ENCODE peak calls at places on chromosomes 2 and 18, in eight cellular contexts. G is GM23338, U is K562, F is neuronal stem cell, C is H9, D is left lung, I is ovary, E is GM23248. B is an unnamed sample. For H3K27me3, the result is how much of the 10 kb centered on the place peaks cover.

GRCh38 chr2:134420256-134420655 is 166.4 kb downstream of the MGAT5 start:
- DNase-seq in E (no peak), G (peak), F (no peak), C (peak), I (no peak), U (no peak), D (no peak), B (no peak)

GRCh38 chr2:1518891-1519530 is 105.7 kb downstream of the TPO start:
- DNase-seq in I (no peak), C (no peak), U (no peak), F (no peak), D (peak), G (no peak), E (no peak), B (no peak)

GRCh38 chr18:33666915-33667314 is 88.9 kb downstream of the ASXL3 start:
- DNase-seq in I (no peak), C (no peak), D (no peak), G (peak), E (no peak), U (no peak), F (no peak), B (no peak)

GRCh38 chr2:86783615-86784339 is 6.9 kb downstream of the CD8A start:
- DNase-seq in F (no peak), C (no peak), U (no peak), I (no peak), D (no peak), G (no peak), E (no peak), B (no peak)

GRCh38 chr18:50956116-50956515 is 11.7 kb upstream of the ELAC1 start:
- DNase-seq in U (no peak), D (no peak), G (no peak), E (peak), F (no peak), I (no peak), C (no peak), B (no peak)

GRCh38 chr2:196468394-196468793 is 171.1 kb upstream of the CCDC150 start:
- DNase-seq in G (peak), E (no peak), F (no peak), U (no peak), D (no peak), C (no peak), I (no peak), B (no peak)

GRCh38 chr2:131682122-131682944 is 154.6 kb downstream of the CCDC74A start:
- DNase-seq in I (peak), U (peak), D (peak), E (peak), G (peak), F (peak), C (peak), B (peak)

GRCh38 chr2:110732422-110733413 is at the start of gene ACOXL:
- DNase-seq in E (no peak), G (peak), C (peak), U (peak), D (peak), F (no peak), I (no peak), B (peak)

GRCh38 chr18:13500227-13500865 is 226.0 kb downstream of the FAM210A start:
- DNase-seq in E (peak), D (no peak), C (peak), G (peak), I (no peak), F (peak), U (no peak), B (no peak)

GRCh38 chr2:160646684-160647444 is 153.3 kb upstream of the RBMS1 start:
- DNase-seq in G (peak), D (no peak), C (no peak), U (no peak), F (peak), I (no peak), E (no peak), B (no peak)

GRCh38 chr2:229689307-229689839 is 25.0 kb downstream of the DNER start:
- DNase-seq in F (no peak), G (no peak), U (no peak), I (no peak), D (no peak), E (no peak), C (no peak), B (no peak)

GRCh38 chr18:79919089-79919488 is 32.4 kb downstream of the SLC66A2 start:
- DNase-seq in G (no peak), C (peak), E (no peak), F (no peak), I (no peak), U (no peak), D (peak), B (peak)

GRCh38 chr2:20622731-20623130 is 28.2 kb downstream of the HS1BP3 start:
- DNase-seq in D (peak), F (no peak), G (no peak), I (no peak), C (no peak), U (no peak), E (no peak), B (peak)

GRCh38 chr2:55048514-55048924 is 1.7 kb downstream of the RTN4 start:
- DNase-seq in F (no peak), G (peak), E (peak), C (no peak), U (peak), I (peak), D (no peak), B (no peak)

GRCh38 chr2:195837987-195838386 is 181.0 kb downstream of the SLC39A10 start:
- DNase-seq in E (peak), G (no peak), I (no peak), U (no peak), D (no peak), C (no peak), F (no peak), B (no peak)

GRCh38 chr2:42787424-42787787 is 5.0 kb downstream of the HAAO start:
- DNase-seq in G (no peak), D (no peak), U (no peak), C (no peak), E (no peak), F (no peak), I (no peak), B (no peak)

GRCh38 chr2:181574321-181574720 is 82.6 kb downstream of the CERKL start:
- DNase-seq in I (no peak), U (no peak), D (no peak), E (no peak), F (no peak), C (no peak), G (no peak), B (no peak)

GRCh38 chr18:35497006-35497333 is 790 bp downstream of the INO80C start:
- DNase-seq in F (no peak), U (peak), C (no peak), I (no peak), E (peak), G (no peak), D (no peak), B (no peak)

GRCh38 chr18:78805840-78806239 is 173.8 kb upstream of the SALL3 start:
- DNase-seq in F (no peak), D (no peak), I (no peak), E (no peak), C (no peak), G (no peak), U (no peak), B (no peak)

GRCh38 chr2:29802976-29803375 is 118.4 kb downstream of the ALK start:
- DNase-seq in I (no peak), E (peak), C (no peak), D (no peak), G (no peak), U (no peak), F (no peak), B (no peak)

GRCh38 chr2:221994926-221995325 is 303.9 kb downstream of the PAX3 start:
- DNase-seq in E (no peak), I (no peak), D (no peak), C (no peak), F (no peak), G (no peak), U (no peak), B (no peak)

GRCh38 chr2:49255325-49256023 is 101.2 kb upstream of the FSHR start:
- DNase-seq in U (no peak), I (no peak), D (no peak), E (peak), C (no peak), G (no peak), F (no peak), B (no peak)

GRCh38 chr2:177596866-177597265 is 204.3 kb downstream of the AGPS start:
- DNase-seq in G (no peak), I (no peak), D (no peak), E (no peak), F (no peak), C (no peak), U (no peak), B (no peak)

GRCh38 chr2:121137571-121137970 is 147.4 kb downstream of the TFCP2L1 start:
- DNase-seq in I (no peak), D (no peak), F (no peak), U (no peak), G (no peak), E (no peak), C (no peak), B (no peak)

GRCh38 chr18:31685097-31686082 is 1.0 kb upstream of the B4GALT6 start:
- DNase-seq in F (peak), D (peak), I (peak), U (peak), G (peak), C (peak), E (peak), B (peak)

GRCh38 chr2:74495440-74495839 is 4.0 kb downstream of the LBX2 start:
- DNase-seq in F (no peak), C (no peak), E (no peak), G (no peak), D (no peak), U (no peak), I (no peak), B (no peak)
- H3K27me3 ChIP-seq in F (under half), C (under half), E (under half), G (half or more), D (under half), U (under half), I (under half), B (under half)

DNA sequence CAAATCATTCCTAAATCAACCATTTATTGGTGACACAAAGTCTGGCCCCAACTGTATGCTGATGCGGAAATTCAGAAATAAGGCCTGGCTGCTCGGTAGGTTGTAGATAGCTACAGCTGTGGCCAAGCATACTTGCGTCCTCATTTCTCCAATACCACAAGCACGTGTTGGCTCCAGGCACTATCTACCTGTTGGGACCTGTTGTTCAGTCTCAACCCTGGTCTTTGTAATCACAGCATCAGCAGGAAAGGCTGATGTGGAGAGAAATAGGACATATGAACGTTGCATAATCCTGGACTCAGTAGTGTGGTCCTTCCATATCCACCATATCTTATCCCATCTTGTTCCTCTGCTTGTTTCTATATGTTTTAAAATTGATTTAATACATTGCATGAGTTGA is 212.6 kb downstream of the PMAIP1 start:
- DNase-seq in U (no peak), G (no peak), D (no peak), E (no peak), I (no peak), F (no peak), C (no peak), B (no peak)
- H3K27me3 ChIP-seq in U (under half), G (under half), D (under half), E (under half), I (under half), F (under half), C (under half), B (under half)

DNA sequence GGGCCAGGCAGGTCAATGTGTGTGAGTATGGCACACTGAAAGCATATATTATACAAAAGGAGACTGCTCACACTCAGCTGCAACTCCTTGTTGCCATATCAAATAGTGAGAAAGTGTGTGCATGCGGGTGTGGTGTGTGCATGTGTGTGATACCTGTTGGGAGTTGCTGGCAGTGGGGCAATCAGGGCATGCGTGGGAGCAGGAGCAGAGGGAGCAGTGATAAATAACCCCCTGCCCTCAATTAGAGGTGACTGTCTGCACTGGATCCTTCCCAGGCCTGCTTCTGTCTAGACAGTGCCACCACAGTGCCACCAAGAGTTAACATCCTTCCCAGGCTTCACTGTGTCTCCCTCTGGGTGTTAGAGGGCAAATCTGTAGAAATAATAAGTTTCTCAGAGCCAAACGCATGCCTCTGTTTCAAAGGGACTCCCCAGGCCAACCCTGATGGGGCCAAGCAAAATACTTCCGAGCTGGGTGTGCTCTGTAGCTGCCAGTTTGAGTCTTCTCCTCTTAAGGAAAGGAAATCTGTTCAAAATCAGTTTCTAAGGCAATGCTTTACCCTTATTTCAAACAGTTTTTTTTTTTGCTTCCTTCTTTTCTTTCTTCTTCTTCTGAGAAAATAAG is 45.5 kb downstream of the RDH14 start:
- DNase-seq in U (no peak), F (no peak), G (no peak), D (no peak), C (no peak), E (peak), I (no peak), B (no peak)
- H3K27me3 ChIP-seq in U (under half), F (under half), G (under half), D (under half), C (under half), E (under half), I (under half), B (under half)

GRCh38 chr2:60677376-60677775 is 78.7 kb upstream of the PAPOLG start:
- DNase-seq in U (no peak), I (no peak), G (no peak), F (no peak), C (no peak), E (no peak), D (no peak), B (no peak)

GRCh38 chr2:60675309-60675708 is 80.8 kb upstream of the PAPOLG start:
- DNase-seq in D (no peak), C (no peak), I (no peak), G (peak), U (no peak), E (no peak), F (no peak), B (no peak)

GRCh38 chr2:60676950-60677349 is 79.1 kb upstream of the PAPOLG start:
- DNase-seq in D (no peak), U (no peak), F (no peak), I (no peak), C (no peak), G (no peak), E (no peak), B (no peak)

GRCh38 chr2:60671971-60672370 is 84.1 kb upstream of the PAPOLG start:
- DNase-seq in U (no peak), D (no peak), G (no peak), F (no peak), I (no peak), C (no peak), E (no peak), B (no peak)

DNA sequence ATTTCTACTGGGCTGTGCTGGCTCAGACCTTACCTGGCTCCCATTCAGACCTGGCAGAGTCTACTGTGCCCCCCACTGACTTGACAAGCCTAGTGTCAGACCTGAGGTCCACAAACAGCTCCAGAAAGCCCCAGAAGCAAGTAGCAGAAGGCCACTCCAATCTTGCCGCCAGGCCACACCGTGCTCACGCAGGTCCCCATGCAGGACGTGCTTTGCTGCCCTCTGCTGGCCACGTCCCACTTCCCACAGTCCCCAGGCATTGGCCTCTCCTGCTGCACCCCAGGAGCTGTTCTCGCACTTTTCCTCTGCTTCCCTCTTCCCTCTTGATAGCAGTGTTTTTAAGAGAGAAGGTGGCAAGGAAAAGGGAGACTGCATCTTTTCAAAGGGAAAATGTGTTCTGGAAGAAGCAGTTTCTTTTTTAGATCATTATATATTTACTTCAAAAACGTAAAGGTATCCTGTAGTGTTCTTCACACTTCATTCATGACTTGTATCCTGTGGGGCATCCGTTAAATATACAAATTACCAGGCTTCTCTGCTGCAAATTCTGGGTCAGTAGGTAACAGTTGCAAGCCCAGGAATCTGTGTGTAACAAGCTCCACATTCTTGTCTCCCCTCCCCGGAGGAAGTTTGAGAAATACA is 81.4 kb upstream of the PAPOLG start:
- DNase-seq in D (peak), E (peak), I (peak), F (peak), C (peak), U (peak), G (peak), B (peak)
- H3K27me3 ChIP-seq in D (under half), E (under half), I (under half), F (under half), C (under half), U (under half), G (under half), B (under half)

GRCh38 chr2:219219781-219220532 is 1.2 kb upstream of the ABCB6 start:
- DNase-seq in D (no peak), F (no peak), C (no peak), G (no peak), I (no peak), U (no peak), E (no peak), B (no peak)

GRCh38 chr2:219221956-219222518 is 3.3 kb upstream of the ABCB6 start:
- DNase-seq in C (no peak), I (no peak), E (no peak), G (no peak), F (no peak), U (no peak), D (no peak), B (no peak)

GRCh38 chr2:219219113-219219696 is 447 bp upstream of the ABCB6 start:
- DNase-seq in U (peak), I (no peak), C (peak), G (peak), D (peak), E (no peak), F (no peak), B (no peak)

GRCh38 chr2:219218279-219219112 is at the start of gene ABCB6:
- DNase-seq in F (peak), I (peak), U (peak), E (peak), C (peak), D (peak), G (peak), B (peak)

GRCh38 chr2:219220652-219221402 is 2.1 kb upstream of the ABCB6 start:
- DNase-seq in I (no peak), E (no peak), C (no peak), G (no peak), U (no peak), D (no peak), F (no peak), B (no peak)
- H3K27me3 ChIP-seq in I (under half), E (under half), C (under half), G (under half), U (under half), D (under half), F (under half), B (under half)

DNA sequence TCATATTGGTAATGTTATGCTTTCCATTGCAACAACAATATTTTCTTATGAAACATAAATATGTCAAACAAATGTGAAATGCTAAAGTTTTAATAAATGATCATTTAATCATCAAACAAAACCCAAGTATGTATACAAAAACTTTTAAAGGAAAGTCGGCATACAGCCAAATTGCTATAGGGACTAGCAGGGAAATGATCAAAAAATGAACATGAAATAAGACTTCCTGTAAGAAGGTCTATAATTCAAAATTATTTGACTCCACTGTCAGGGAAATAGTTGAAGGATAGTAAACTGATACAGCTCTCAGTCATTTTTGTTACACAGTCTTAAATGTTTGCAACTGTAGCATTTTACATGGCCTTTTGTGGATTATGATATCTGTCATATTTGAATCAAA is 13.7 kb downstream of the MEIS1 start:
- DNase-seq in G (no peak), D (no peak), E (no peak), I (no peak), U (no peak), C (no peak), F (no peak), B (no peak)
- H3K27me3 ChIP-seq in G (half or more), D (under half), E (under half), I (under half), U (under half), C (under half), F (under half), B (under half)

GRCh38 chr2:73297151-73297559 is 3.8 kb upstream of the EGR4 start:
- DNase-seq in F (no peak), U (no peak), C (no peak), D (no peak), E (peak), I (no peak), G (peak), B (no peak)
- H3K27me3 ChIP-seq in F (half or more), U (under half), C (under half), D (under half), E (half or more), I (under half), G (half or more), B (half or more)

GRCh38 chr2:100194951-100195350 is 52.6 kb upstream of the AFF3 start:
- DNase-seq in F (no peak), D (peak), U (no peak), C (no peak), E (no peak), G (no peak), I (no peak), B (no peak)
- H3K27me3 ChIP-seq in F (under half), D (under half), U (under half), C (under half), E (under half), G (under half), I (under half), B (under half)

DNA sequence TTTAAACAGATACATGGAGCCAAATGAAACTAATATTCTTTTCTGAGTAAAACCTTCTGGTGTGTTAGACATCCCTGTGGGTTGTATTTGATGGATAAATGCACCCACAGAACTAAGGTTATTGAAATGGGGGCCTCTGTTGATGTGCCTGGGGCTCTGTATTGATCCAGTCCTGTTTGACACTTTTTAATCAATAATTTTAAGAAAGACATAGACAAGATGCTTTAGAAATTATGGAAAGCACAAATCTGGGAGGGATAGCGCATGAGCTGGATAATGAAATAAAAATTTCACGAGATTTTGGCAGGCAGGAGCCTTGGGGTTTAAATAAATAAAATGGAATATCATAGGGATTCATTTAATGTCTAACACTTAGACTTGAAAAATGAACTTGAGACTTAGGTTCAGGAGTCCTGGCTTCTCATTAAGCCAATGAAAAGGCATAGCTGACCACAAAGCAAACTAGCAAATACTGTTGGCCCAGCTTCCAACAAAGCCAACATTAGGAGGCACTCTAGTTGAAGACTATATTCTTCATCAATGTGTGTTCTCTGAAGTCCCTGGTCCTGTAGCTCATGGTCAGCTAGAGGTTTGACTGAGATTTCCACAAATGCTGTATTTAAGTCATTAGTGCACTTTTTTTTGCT is 64.2 kb upstream of the SH3RF3 start:
- DNase-seq in G (no peak), E (no peak), U (no peak), F (no peak), C (no peak), I (no peak), D (no peak), B (no peak)
- H3K27me3 ChIP-seq in G (under half), E (half or more), U (under half), F (under half), C (under half), I (under half), D (under half), B (under half)